ENCODE peak calls at places on chromosomes 5 and 9, in five cellular contexts. L is IMR-90, M is neuronal stem cell, U is trophoblast cell, J is mesenchymal stem cell. E is an unnamed sample.

GRCh38 chr5:2757563-2758311 is 6.3 kb upstream of the IRX2 start:
- DNase-seq in M (no peak), U (peak; percentile 97), J (no peak), L (peak; percentile 22), E (peak; percentile 90)

GRCh38 chr9:70117835-70118319 is 74.2 kb downstream of the MAMDC2 start:
- DNase-seq in J (no peak), U (peak; percentile 91), L (peak; percentile 74), M (no peak), E (no peak)

GRCh38 chr5:56490971-56491468 is 257.9 kb upstream of the ANKRD55 start:
- DNase-seq in U (peak; percentile 70), J (peak; percentile 71), L (no peak), M (no peak), E (no peak)

GRCh38 chr9:136614372-136614922 is 48.3 kb upstream of the EGFL7 start:
- DNase-seq in U (no peak), M (no peak), J (peak; percentile 96), L (peak; percentile 89), E (no peak)

GRCh38 chr5:133847886-133848285 is 120.5 kb downstream of the C5orf15 start:
- DNase-seq in M (no peak), U (no peak), L (no peak), J (no peak), E (no peak)

GRCh38 chr5:73544429-73545402 is 20.7 kb downstream of the ANKRA2 start:
- DNase-seq in L (no peak), M (no peak), J (no peak), U (no peak), E (no peak)

GRCh38 chr5:59542841-59543825 is 350.4 kb downstream of the PDE4D start:
- DNase-seq in L (no peak), M (no peak), U (no peak), J (peak; percentile 88), E (no peak)

GRCh38 chr5:12691330-12691729 is 787.1 kb upstream of the CTNND2 start:
- DNase-seq in M (no peak), U (peak; percentile 61), L (no peak), J (no peak), E (peak; percentile 27)

GRCh38 chr5:93062548-93062947 is 518.5 kb downstream of the NR2F1-AS1 start:
- DNase-seq in J (no peak), L (no peak), U (no peak), M (no peak), E (peak; percentile 57)

GRCh38 chr9:72586388-72587160 is 65.2 kb downstream of the TMC1 start:
- DNase-seq in L (peak; percentile 90), J (peak; percentile 95), U (no peak), M (no peak), E (no peak)

GRCh38 chr5:142837274-142837673 is 67.1 kb downstream of the ARHGAP26 start:
- DNase-seq in U (no peak), L (no peak), J (no peak), M (no peak), E (no peak)

GRCh38 chr5:122909470-122910100 is 64.2 kb downstream of the SNX24 start:
- DNase-seq in L (no peak), M (no peak), J (no peak), U (no peak), E (no peak)

GRCh38 chr9:96461336-96461735 is 11.4 kb downstream of the HABP4 start:
- DNase-seq in J (no peak), L (no peak), U (no peak), M (no peak), E (no peak)
- H3K4me3 ChIP-seq in J (no peak overlapping the region), L (no peak overlapping the region), U (no peak overlapping the region), M (no peak overlapping the region), E (no peak overlapping the region)

GRCh38 chr9:86078731-86079130 is 20.6 kb downstream of the GOLM1 start:
- DNase-seq in J (no peak), M (no peak), U (no peak), L (no peak), E (no peak)

GRCh38 chr9:86080112-86080579 is 19.2 kb downstream of the GOLM1 start:
- DNase-seq in J (no peak), M (no peak), L (no peak), U (no peak), E (no peak)

GRCh38 chr9:86077286-86077685 is 22.1 kb downstream of the GOLM1 start:
- DNase-seq in J (peak; percentile 54), M (no peak), L (no peak), U (no peak), E (no peak)

GRCh38 chr9:86082870-86083269 is 16.5 kb downstream of the GOLM1 start:
- DNase-seq in L (no peak), M (no peak), J (no peak), U (no peak), E (no peak)

DNA sequence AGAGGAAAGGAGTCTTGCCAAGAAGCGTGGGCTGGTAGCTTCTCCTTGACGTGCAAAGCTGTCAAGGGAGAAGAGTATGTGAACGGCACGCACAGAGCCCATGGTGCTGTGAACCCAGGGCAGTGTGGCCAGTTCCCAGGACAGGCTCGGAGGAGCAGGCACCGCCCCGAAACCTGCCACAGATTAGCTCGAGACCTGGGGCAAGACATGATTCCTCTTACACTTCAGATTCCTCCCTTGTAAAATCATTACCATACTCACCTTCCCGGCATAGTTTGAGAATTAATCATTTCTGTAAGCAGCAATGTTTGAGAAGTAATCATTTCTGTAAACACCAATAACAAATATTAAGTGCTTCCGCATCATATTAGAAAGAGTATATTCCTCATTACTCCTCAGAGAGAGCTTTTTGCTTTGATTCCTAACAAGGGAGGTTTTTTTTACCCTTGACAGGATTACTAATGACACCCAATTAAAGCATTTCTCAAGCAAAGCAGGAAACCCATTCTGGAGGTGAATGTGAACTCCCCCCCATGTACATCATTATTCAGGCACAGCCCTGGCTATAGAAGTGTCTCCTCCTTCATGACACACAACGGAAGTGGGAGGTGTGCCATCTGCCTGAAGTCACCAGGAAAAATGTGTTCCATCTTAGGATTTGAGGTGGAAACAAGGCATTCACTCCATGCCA is 19.8 kb downstream of the GOLM1 start:
- DNase-seq in U (peak; percentile 57), L (no peak), M (no peak), J (no peak), E (peak; percentile 25)
- H3K23ac ChIP-seq in U (no peak overlapping the region), L (no peak overlapping the region), M (no peak overlapping the region), J (no peak overlapping the region), E (no peak overlapping the region)

DNA sequence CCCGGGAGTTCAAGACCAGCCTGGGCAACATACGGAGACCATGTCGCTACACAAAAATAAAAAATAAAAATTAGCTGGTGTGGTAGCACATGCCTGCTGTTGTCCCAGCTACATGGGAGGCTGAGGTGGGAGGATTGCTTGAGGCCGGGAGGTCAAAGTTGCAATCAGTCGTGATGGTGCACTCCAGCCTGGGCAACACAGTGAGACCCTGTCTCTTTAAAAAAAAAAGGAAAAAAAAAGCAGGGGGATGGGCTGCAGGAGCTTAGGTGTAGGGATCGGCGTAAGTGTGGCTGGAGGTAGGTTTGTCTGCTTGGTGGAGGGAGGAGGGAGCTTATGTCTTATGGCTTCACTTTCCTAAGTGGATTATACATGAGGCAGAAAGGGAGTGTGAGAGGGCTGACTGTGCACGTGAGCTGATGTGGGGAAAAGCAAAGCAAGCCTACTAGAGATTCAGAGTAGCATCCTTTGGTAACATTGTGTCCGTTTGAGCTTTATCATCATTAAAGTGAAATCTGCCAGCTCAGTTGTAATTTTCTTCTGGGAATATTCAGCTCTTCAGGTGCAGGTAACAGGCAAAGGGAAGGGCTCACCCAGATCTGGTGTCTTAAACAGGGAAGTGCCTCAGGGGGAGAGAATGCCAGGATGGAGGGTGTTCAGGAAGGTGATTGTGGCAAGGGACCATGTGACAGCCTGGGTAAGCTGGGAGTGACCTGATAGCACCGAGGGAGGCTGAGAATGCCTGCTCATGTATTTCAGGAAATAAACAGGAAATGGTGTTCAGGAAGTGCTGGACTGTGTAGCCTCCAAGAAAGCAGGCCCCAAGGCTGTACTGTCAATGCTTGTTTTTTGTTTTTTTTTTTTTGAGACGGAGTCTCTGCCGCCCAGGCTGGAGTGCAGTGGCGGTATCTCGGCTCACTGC is 17.6 kb upstream of the SETX start:
- DNase-seq in J (peak; percentile 52), U (no peak), M (no peak), L (peak; percentile 36), E (peak; percentile 25)
- H3K9ac ChIP-seq in J (no peak overlapping the region), U (no peak overlapping the region), M (no peak overlapping the region), L (no peak overlapping the region), E (no peak overlapping the region)

GRCh38 chr5:180069589-180070247 is 1.8 kb downstream of the RNF130 start:
- DNase-seq in M (no peak), J (peak; percentile 33), L (no peak), U (no peak), E (peak; percentile 81)
- H3K4me3 ChIP-seq in M (peak overlapping the region; percentile 68), J (no peak overlapping the region), L (peak overlapping the region; percentile 93), U (no peak overlapping the region), E (no peak overlapping the region)

E was measured in mesendoderm.